ENCODE peak calls at places on chromosomes 4 and X, in five cellular contexts. G is A549, B is NB4, M is K562, W is SK-N-SH. J is an unnamed sample.

GRCh38 chr4:119729815-119730643 is 101.4 kb upstream of the PDE5A start:
- DNase-seq in B (no peak), G (peak; percentile 76), M (peak; percentile 0), W (peak; percentile 28), J (peak; percentile 15)

GRCh38 chr4:187608001-187608421 is 387.6 kb upstream of the ZFP42 start:
- DNase-seq in B (no peak), G (no peak), M (no peak), W (no peak), J (no peak)

GRCh38 chrX:154599531-154599930 is 14.6 kb downstream of the CTAG1A start:
- DNase-seq in G (no peak), M (no peak), B (no peak), W (no peak), J (no peak)

GRCh38 chr4:43373201-43373600 is 480.7 kb downstream of the GRXCR1 start:
- DNase-seq in M (no peak), G (no peak), W (no peak), B (no peak), J (no peak)

GRCh38 chrX:86148024-86148511 is at the start of gene DACH2:
- DNase-seq in G (peak; percentile 71), M (peak; percentile 5), W (peak; percentile 78), B (no peak), J (no peak)

GRCh38 chrX:95056901-95057300 is 1382.9 kb downstream of the FAM133A start:
- DNase-seq in W (no peak), G (peak; percentile 2), B (no peak), M (peak; percentile 0), J (no peak)

GRCh38 chrX:49242545-49243066 is 7.3 kb downstream of the CCDC22 start:
- DNase-seq in G (peak; percentile 7), M (no peak), B (no peak), W (no peak), J (no peak)

GRCh38 chr4:100843897-100844296 is 326.1 kb upstream of the EMCN start:
- DNase-seq in B (no peak), W (no peak), M (no peak), G (no peak), J (no peak)

GRCh38 chrX:56800801-56801200 is 71.8 kb downstream of the NBDY start:
- DNase-seq in G (no peak), M (peak; percentile 16), B (peak; percentile 6), W (peak; percentile 5), J (no peak)

GRCh38 chrX:51759055-51759454 is 15.8 kb downstream of the GSPT2 start:
- DNase-seq in B (no peak), M (no peak), W (peak; percentile 14), G (no peak), J (no peak)

GRCh38 chr4:186217733-186218293 is 9.5 kb upstream of the KLKB1 start:
- DNase-seq in W (no peak), G (no peak), M (no peak), B (no peak), J (no peak)

GRCh38 chr4:138953962-138954371 is 61.6 kb upstream of the NOCT start:
- DNase-seq in B (no peak), G (no peak), W (no peak), M (no peak), J (no peak)

GRCh38 chr4:64539234-64539849 is 130.1 kb upstream of the TECRL start:
- DNase-seq in G (peak; percentile 54), W (peak; percentile 50), B (peak; percentile 68), M (peak; percentile 61), J (peak; percentile 16)

GRCh38 chr4:2286904-2287593 is 25.1 kb upstream of the MXD4 start:
- DNase-seq in W (no peak), M (no peak), G (no peak), B (no peak), J (no peak)

GRCh38 chr4:139312552-139313332 is 10.5 kb upstream of the NDUFC1 start:
- DNase-seq in W (no peak), B (peak; percentile 53), G (no peak), M (no peak), J (no peak)

GRCh38 chrX:3807906-3808305 is 94.5 kb upstream of the PRKX start:
- DNase-seq in G (no peak), W (no peak), B (no peak), M (no peak), J (no peak)

GRCh38 chrX:38985375-38985774 is 184.1 kb downstream of the MID1IP1 start:
- DNase-seq in G (peak; percentile 19), B (peak; percentile 58), W (peak; percentile 13), M (peak; percentile 9), J (no peak)

GRCh38 chr4:82770607-82771006 is 28.0 kb downstream of the SCD5 start:
- DNase-seq in G (no peak), M (no peak), B (no peak), W (peak; percentile 40), J (no peak)

GRCh38 chr4:11503166-11503565 is 74.5 kb upstream of the HS3ST1 start:
- DNase-seq in M (no peak), G (no peak), B (no peak), W (no peak), J (no peak)

GRCh38 chrX:112784692-112785091 is 55.9 kb downstream of the AMOT start:
- DNase-seq in G (no peak), B (no peak), W (no peak), M (no peak), J (no peak)

GRCh38 chr4:7581477-7581876 is 146.7 kb upstream of the PSAPL1 start:
- DNase-seq in M (peak; percentile 46), B (peak; percentile 71), W (no peak), G (peak; percentile 4), J (no peak)

GRCh38 chr4:4248036-4248884 is at the start of gene TMEM128:
- DNase-seq in G (peak; percentile 93), B (peak; percentile 96), M (peak; percentile 96), W (peak; percentile 96), J (peak; percentile 92)

GRCh38 chr4:102612824-102613366 is 111.7 kb downstream of the NFKB1 start:
- DNase-seq in B (no peak), G (no peak), M (no peak), W (no peak), J (no peak)

GRCh38 chr4:158624889-158625478 is 46.7 kb downstream of the C4orf46 start:
- DNase-seq in B (peak; percentile 59), W (peak; percentile 32), M (peak; percentile 65), G (peak; percentile 70), J (peak; percentile 58)

GRCh38 chr4:163165217-163166017 is 1.3 kb downstream of the NAF1 start:
- DNase-seq in G (no peak), M (peak; percentile 29), W (no peak), B (peak; percentile 33), J (no peak)

GRCh38 chr4:123417813-123418212 is 21.2 kb downstream of the SPRY1 start:
- DNase-seq in G (no peak), W (no peak), M (no peak), B (no peak), J (no peak)

GRCh38 chr4:14943749-14944148 is 58.5 kb upstream of the CPEB2 start:
- DNase-seq in W (no peak), G (no peak), M (no peak), B (no peak), J (no peak)

GRCh38 chrX:30141966-30142365 is 73.4 kb upstream of the MAGEB2 start:
- DNase-seq in G (peak; percentile 62), M (peak; percentile 55), B (peak; percentile 57), W (peak; percentile 37), J (peak; percentile 43)
- TF ChIP-seq MAX in G (no peak), M (no peak), B (peak; percentile 79), W (peak; percentile 52), J (no peak)

GRCh38 chr4:173661001-173661400 is 131.0 kb upstream of the HAND2 start:
- DNase-seq in M (no peak), B (no peak), W (no peak), G (no peak), J (no peak)
- TF ChIP-seq MAX in M (no peak), B (no peak), W (no peak), G (no peak), J (no peak)

GRCh38 chr4:78267790-78268189 is 210.7 kb downstream of the FRAS1 start:
- DNase-seq in G (no peak), B (no peak), M (no peak), W (no peak), J (no peak)

GRCh38 chr4:78268607-78269006 is 211.5 kb downstream of the FRAS1 start:
- DNase-seq in G (no peak), B (no peak), W (no peak), M (no peak), J (no peak)

GRCh38 chr4:78265006-78265405 is 207.9 kb downstream of the FRAS1 start:
- DNase-seq in M (no peak), W (no peak), B (no peak), G (no peak), J (no peak)
- TF ChIP-seq MAX in M (no peak), W (no peak), B (no peak), G (no peak), J (no peak)

GRCh38 chr4:15963001-15963451 is at the start of gene FGFBP2:
- DNase-seq in M (peak; percentile 8), G (peak; percentile 48), B (peak; percentile 72), W (peak; percentile 75), J (peak; percentile 21)
- TF ChIP-seq MAX in M (no peak), G (no peak), B (no peak), W (no peak), J (no peak)

DNA sequence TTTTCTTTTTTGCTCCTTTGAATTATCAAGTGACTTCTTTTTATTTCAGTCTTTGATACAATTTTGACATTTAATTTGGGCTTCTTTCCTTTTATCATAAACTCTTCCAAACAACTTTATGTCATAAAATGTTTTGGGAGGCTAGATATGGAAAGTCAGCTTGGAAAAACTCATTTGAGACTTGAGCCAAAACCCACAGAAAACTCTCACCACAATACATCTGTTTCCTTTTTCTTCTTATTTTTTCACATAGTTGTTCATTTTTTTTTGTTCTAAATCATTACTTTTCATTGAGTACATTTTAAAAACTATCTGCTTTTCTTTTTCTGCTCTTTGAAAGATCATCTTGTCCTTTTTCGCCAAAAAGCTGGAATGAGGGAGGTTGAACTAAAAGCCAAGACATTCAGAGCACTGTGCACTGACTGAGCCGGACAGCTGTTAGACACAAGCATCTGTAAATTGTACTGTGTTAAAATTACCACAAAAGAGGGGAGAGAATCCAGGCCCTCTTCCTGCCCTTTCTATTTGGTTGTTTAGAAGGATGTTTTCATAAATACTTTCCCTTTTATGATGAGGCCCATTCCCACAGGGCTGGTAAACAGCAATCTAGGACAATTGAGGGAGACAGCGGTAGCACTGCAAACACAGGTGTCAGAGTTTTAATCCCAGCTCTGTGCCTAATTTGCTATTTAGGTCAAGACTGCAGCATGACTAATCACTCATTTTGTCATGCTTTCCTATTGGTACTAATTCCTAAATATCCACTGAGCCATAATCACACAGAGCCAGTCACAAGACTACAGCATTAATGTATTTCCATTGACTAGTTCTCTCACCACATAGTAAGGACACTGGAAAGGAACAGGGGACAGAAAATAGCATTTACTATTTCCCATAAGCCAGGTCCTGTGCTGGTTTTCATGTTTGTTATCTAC is 7.3 kb upstream of the RNF150 start:
- DNase-seq in B (no peak), G (no peak), M (no peak), W (no peak), J (no peak)
- TF ChIP-seq MAX in B (no peak), G (no peak), M (no peak), W (no peak), J (no peak)

GRCh38 chr4:105715692-105716278 is 7.2 kb downstream of the GSTCD start:
- DNase-seq in W (peak; percentile 17), G (peak; percentile 22), B (peak; percentile 45), M (peak; percentile 28), J (peak; percentile 13)
- TF ChIP-seq MAX in W (no peak), G (no peak), B (no peak), M (no peak), J (no peak)